ENCODE peak calls at places on chromosomes 2 and 18, in seven cellular contexts. X, B, M, C, L, P and Q are unnamed samples.

GRCh38 chr18:58863539-58864145 is 1.0 kb upstream of the ZNF532 start:
- DNase-seq in X (peak), B (no peak), C (peak), M (peak), L (no peak), P (peak), Q (peak)

GRCh38 chr2:23606968-23607367 is 222.0 kb downstream of the KLHL29 start:
- DNase-seq in M (no peak), B (peak), P (no peak), L (peak), X (no peak), C (peak), Q (peak)

GRCh38 chr2:206561962-206562361 is 80.3 kb upstream of the FAM237A start:
- DNase-seq in P (no peak), X (no peak), C (no peak), M (no peak), L (no peak), B (peak), Q (no peak)

GRCh38 chr2:46306320-46306719 is 9.1 kb downstream of the EPAS1 start:
- DNase-seq in P (no peak), L (no peak), X (no peak), B (peak), C (no peak), M (no peak), Q (peak)

GRCh38 chr18:61322265-61322873 is 10.9 kb upstream of the CDH20 start:
- DNase-seq in P (no peak), L (peak), B (peak), C (peak), X (peak), M (peak), Q (peak)

GRCh38 chr2:23690421-23691105 is 236.4 kb downstream of the ATAD2B start:
- DNase-seq in L (no peak), C (no peak), B (no peak), M (peak), X (peak), P (no peak), Q (no peak)

GRCh38 chr2:40230717-40231300 is 221.1 kb downstream of the SLC8A1 start:
- DNase-seq in M (no peak), B (no peak), X (no peak), P (no peak), C (peak), L (peak), Q (peak)

GRCh38 chr2:152942940-152943440 is 224.6 kb downstream of the ARL6IP6 start:
- DNase-seq in M (no peak), C (no peak), X (no peak), B (no peak), P (no peak), L (no peak), Q (no peak)

GRCh38 chr2:123870877-123871276 is 154.2 kb upstream of the CNTNAP5 start:
- DNase-seq in B (no peak), X (no peak), M (no peak), L (no peak), P (no peak), C (no peak), Q (no peak)

GRCh38 chr2:112824701-112825099 is 11.9 kb downstream of the IL1B start:
- DNase-seq in X (no peak), C (no peak), P (no peak), L (no peak), M (no peak), B (no peak), Q (no peak)

GRCh38 chr2:85132834-85133637 is at the start of gene TCF7L1:
- DNase-seq in L (peak), B (peak), C (peak), P (peak), X (peak), M (peak), Q (peak)

GRCh38 chr2:128172191-128172590 is 81.2 kb downstream of the UGGT1 start:
- DNase-seq in M (no peak), B (no peak), P (no peak), L (no peak), C (peak), X (no peak), Q (peak)

GRCh38 chr2:171813729-171814128 is 80.3 kb downstream of the SLC25A12 start:
- DNase-seq in C (no peak), P (no peak), L (no peak), B (no peak), M (no peak), X (no peak), Q (no peak)

GRCh38 chr18:12750076-12750707 is 47.4 kb downstream of the PSMG2 start:
- DNase-seq in M (no peak), C (no peak), X (no peak), P (no peak), L (peak), B (peak), Q (no peak)

GRCh38 chr2:165825041-165825440 is 31.0 kb upstream of the GALNT3 start:
- DNase-seq in L (peak), X (no peak), B (peak), M (no peak), P (peak), C (peak), Q (peak)

GRCh38 chr2:184394642-184395041 is 203.7 kb upstream of the ZNF804A start:
- DNase-seq in X (no peak), M (no peak), L (no peak), B (peak), P (no peak), C (no peak), Q (no peak)

GRCh38 chr2:151730242-151730975 is 3.9 kb downstream of the NEB start:
- DNase-seq in X (no peak), L (peak), C (peak), M (no peak), P (no peak), B (peak), Q (peak)

GRCh38 chr2:203492965-203493364 is 42.1 kb downstream of the RAPH1 start:
- DNase-seq in M (no peak), B (peak), P (no peak), X (no peak), L (peak), C (no peak), Q (peak)

GRCh38 chr2:240627736-240628506 is 2.6 kb downstream of the GPR35 start:
- DNase-seq in P (no peak), M (peak), C (no peak), X (no peak), L (no peak), B (no peak), Q (no peak)

GRCh38 chr2:10559101-10559500 is 111.0 kb upstream of the ODC1 start:
- DNase-seq in P (no peak), X (no peak), L (no peak), B (no peak), M (no peak), C (no peak), Q (no peak)

GRCh38 chr2:7073901-7074300 is 156.7 kb downstream of the RNF144A start:
- DNase-seq in B (no peak), L (no peak), P (no peak), M (no peak), C (no peak), X (no peak), Q (no peak)

GRCh38 chr2:119196301-119197124 is 27.1 kb upstream of the STEAP3 start:
- DNase-seq in P (no peak), L (peak), B (no peak), M (no peak), C (no peak), X (no peak), Q (peak)

GRCh38 chr18:48792141-48792540 is 158.6 kb downstream of the SMAD7 start:
- DNase-seq in X (no peak), L (no peak), M (no peak), P (no peak), C (no peak), B (no peak), Q (no peak)

GRCh38 chr2:16525265-16525887 is 140.3 kb downstream of the CYRIA start:
- DNase-seq in M (no peak), C (no peak), X (peak), L (no peak), P (no peak), B (no peak), Q (peak)

GRCh38 chr18:3219621-3220335 is at the start of gene MYOM1:
- DNase-seq in M (no peak), C (no peak), L (no peak), X (no peak), P (no peak), B (no peak), Q (no peak)

GRCh38 chr18:24362757-24363156 is 34.9 kb downstream of the OSBPL1A start:
- DNase-seq in C (no peak), B (no peak), M (no peak), X (no peak), L (no peak), P (no peak), Q (peak)

GRCh38 chr2:11527001-11527400 is 6.8 kb upstream of the GREB1 start:
- DNase-seq in X (no peak), B (no peak), P (no peak), M (no peak), C (no peak), L (no peak), Q (no peak)

GRCh38 chr2:198991431-198991830 is 466.3 kb downstream of the SATB2 start:
- DNase-seq in P (no peak), B (no peak), L (no peak), X (no peak), M (no peak), C (no peak), Q (peak)

GRCh38 chr18:54702687-54703086 is 111.6 kb downstream of the DYNAP start:
- DNase-seq in X (no peak), C (no peak), M (no peak), B (no peak), P (no peak), L (peak), Q (no peak)

GRCh38 chr18:6281874-6282273 is 132.8 kb downstream of the L3MBTL4 start:
- DNase-seq in C (no peak), X (no peak), P (no peak), M (no peak), L (no peak), B (no peak), Q (no peak)
- TF ChIP-seq CTCF in C (no peak), X (no peak), P (no peak), M (no peak), L (no peak), B (no peak), Q (no peak)

GRCh38 chr2:238845583-238846480 is 2.1 kb upstream of the TWIST2 start:
- DNase-seq in M (no peak), C (no peak), X (no peak), B (no peak), L (peak), P (no peak), Q (no peak)

GRCh38 chr2:238847841-238848565 is at the start of gene TWIST2:
- DNase-seq in X (peak), L (peak), M (no peak), C (peak), B (peak), P (peak), Q (peak)

GRCh38 chr2:238848566-238848940 is 668 bp downstream of the TWIST2 start:
- DNase-seq in X (no peak), C (no peak), L (no peak), B (no peak), M (no peak), P (no peak), Q (no peak)

GRCh38 chr2:238846503-238847431 is 1.1 kb upstream of the TWIST2 start:
- DNase-seq in L (peak), C (peak), B (peak), P (no peak), X (no peak), M (no peak), Q (peak)

DNA sequence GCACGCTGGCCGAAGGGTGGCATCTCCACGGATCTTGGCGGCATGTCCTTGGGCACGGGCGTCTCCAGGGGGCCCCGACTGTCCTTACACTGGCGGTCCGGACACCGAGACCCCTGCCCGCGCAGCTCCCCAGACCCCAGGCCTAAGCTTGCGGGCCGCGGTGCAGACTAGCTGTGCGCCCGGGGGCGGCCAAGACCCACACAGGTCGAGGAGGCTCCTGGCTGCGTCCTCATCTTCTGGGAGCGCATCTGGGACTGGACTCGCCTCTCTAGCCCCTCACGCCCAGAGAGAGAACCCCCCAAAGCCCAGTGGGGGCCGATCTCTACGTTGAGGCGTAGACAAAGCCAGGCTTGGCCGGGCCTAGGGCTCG is 468 bp upstream of the TWIST2 start:
- DNase-seq in L (peak), B (no peak), C (no peak), X (no peak), M (no peak), P (no peak), Q (no peak)
- H3K4me3 ChIP-seq in L (peak), B (peak), C (peak), X (peak), M (no peak), P (peak), Q (peak)

GRCh38 chr2:224062481-224063307 is 23.6 kb upstream of the SERPINE2 start:
- DNase-seq in X (no peak), P (no peak), M (no peak), C (no peak), B (no peak), L (no peak), Q (no peak)
- TF ChIP-seq CTCF in X (no peak), P (no peak), M (no peak), C (no peak), B (no peak), L (no peak), Q (no peak)

DNA sequence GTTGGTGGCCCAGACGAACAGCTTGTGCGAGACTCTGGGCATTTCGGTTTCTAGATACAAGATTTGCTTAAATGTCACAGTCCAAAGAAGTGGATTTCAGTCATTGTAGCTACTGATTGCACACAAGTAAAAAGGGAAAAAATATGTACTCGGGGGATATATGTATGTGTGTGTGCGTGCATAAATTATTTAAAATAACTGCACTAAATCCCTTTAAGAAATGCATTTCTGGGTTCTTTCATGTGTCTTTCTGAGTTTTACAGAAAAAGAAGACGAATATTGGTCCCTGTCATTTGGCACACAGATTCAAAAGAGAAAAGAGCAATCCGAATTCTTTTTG is 2.1 kb upstream of the EPHA4 start:
- DNase-seq in L (no peak), M (no peak), P (no peak), C (no peak), X (no peak), B (no peak), Q (no peak)
- H3K4me3 ChIP-seq in L (peak), M (no peak), P (peak), C (peak), X (peak), B (peak), Q (peak)

DNA sequence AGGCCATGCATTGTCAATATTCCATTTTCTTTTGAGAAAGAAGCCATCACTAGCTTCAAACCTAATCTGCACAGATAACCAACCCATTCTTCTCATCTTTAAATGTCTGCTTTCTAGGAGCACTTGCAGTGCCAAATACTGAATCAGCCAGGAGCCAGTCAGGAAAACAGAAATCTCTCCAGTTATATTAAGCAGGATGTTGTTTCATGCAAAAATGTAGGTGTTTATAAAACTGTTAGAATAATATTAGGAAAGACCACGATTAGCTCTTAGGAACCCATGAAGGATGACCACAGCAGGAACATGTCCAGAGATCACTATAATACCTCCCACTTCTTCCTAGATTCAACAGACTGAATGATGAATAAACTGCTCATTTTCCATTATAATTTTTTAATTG is 86.0 kb downstream of the TTC32 start:
- DNase-seq in B (peak), C (no peak), L (peak), X (no peak), P (no peak), M (no peak), Q (no peak)
- TF ChIP-seq CTCF in B (no peak), C (no peak), L (no peak), X (no peak), P (no peak), M (no peak), Q (no peak)

DNA sequence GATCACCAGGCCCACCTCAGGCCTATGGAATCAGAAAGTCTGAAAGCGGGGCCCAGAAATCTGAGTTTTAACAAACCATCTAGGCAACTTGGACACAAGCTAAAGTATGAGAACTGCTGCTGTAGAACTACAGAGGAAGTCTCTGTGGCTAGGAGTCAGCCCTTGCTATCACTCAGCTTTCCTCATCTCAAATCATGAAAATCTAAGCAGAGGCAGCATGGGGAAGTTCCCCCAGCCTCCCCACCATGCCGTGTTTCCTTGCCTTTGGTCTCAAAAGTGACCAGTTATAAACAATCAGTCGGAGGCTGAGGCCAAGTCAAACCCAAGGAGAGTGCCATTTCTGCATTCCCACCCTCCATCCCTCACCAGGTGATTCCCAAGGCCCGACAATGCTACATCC is 404.7 kb downstream of the BCL11A start:
- DNase-seq in P (no peak), M (no peak), L (no peak), B (no peak), C (no peak), X (no peak), Q (no peak)
- H3K4me3 ChIP-seq in P (no peak), M (no peak), L (no peak), B (no peak), C (no peak), X (no peak), Q (no peak)

GRCh38 chr2:167340322-167340721 is 452.0 kb downstream of the XIRP2 start:
- DNase-seq in C (no peak), B (no peak), P (no peak), X (no peak), M (no peak), L (no peak), Q (no peak)
- TF ChIP-seq CTCF in C (no peak), B (no peak), P (no peak), X (no peak), M (no peak), L (no peak), Q (no peak)

GRCh38 chr2:109487237-109487869 is 126.4 kb downstream of the SEPTIN10 start:
- DNase-seq in C (peak), X (no peak), P (no peak), B (peak), M (no peak), L (peak), Q (no peak)
- H3K4me3 ChIP-seq in C (no peak), X (no peak), P (no peak), B (no peak), M (no peak), L (no peak), Q (no peak)

GRCh38 chr2:223093436-223093839 is 41.4 kb downstream of the KCNE4 start:
- DNase-seq in L (peak), C (no peak), M (no peak), X (peak), B (peak), P (peak), Q (no peak)
- TF ChIP-seq CTCF in L (no peak), C (no peak), M (no peak), X (no peak), B (no peak), P (no peak), Q (no peak)